ENCODE peak calls at places on chromosomes 6 and 20, in nine cellular contexts. E is upper lobe of right lung; Y is Panc1; F is bronchial epithelial cell; W is H9; N is CD4-positive, alpha-beta T cell; H is breast epithelium; G is astrocyte; R is cardiac muscle cell. C is an unnamed sample. For H3K27me3, the result is how much of the 10 kb centered on the place peaks cover.

GRCh38 chr6:152272486-152272885 is 364.7 kb downstream of the SYNE1 start:
- DNase-seq in N (no peak), G (peak), E (no peak), F (peak), H (no peak), Y (no peak), W (no peak), R (no peak), C (no peak)

GRCh38 chr6:33583591-33584155 is 3.6 kb upstream of the BAK1 start:
- DNase-seq in Y (no peak), E (no peak), G (no peak), R (no peak), F (no peak), W (peak), H (no peak), N (no peak), C (no peak)

GRCh38 chr20:47459344-47460073 is 42.2 kb upstream of the NCOA3 start:
- DNase-seq in W (no peak), N (no peak), Y (no peak), G (no peak), F (no peak), R (no peak), H (no peak), E (no peak), C (no peak)

GRCh38 chr6:16296061-16296670 is 57.8 kb downstream of the GMPR start:
- DNase-seq in N (no peak), E (no peak), G (no peak), Y (no peak), H (no peak), W (no peak), R (no peak), F (no peak), C (no peak)

GRCh38 chr6:3392059-3392458 is 64.8 kb downstream of the SLC22A23 start:
- DNase-seq in F (no peak), H (no peak), N (no peak), Y (no peak), W (no peak), R (no peak), E (no peak), G (no peak), C (no peak)

GRCh38 chr6:149134531-149134933 is 183.0 kb upstream of the TAB2 start:
- DNase-seq in G (peak), E (no peak), N (no peak), F (no peak), W (no peak), Y (no peak), R (peak), H (no peak), C (no peak)

GRCh38 chr20:17518339-17519052 is 12.7 kb downstream of the BFSP1 start:
- DNase-seq in G (no peak), N (no peak), W (peak), E (no peak), R (no peak), H (no peak), Y (no peak), F (no peak), C (no peak)

GRCh38 chr20:64077094-64077493 is 2.2 kb downstream of the RGS19 start:
- DNase-seq in Y (no peak), G (no peak), W (no peak), N (no peak), E (no peak), H (no peak), F (no peak), R (no peak), C (no peak)

GRCh38 chr6:16727996-16728395 is 33.3 kb downstream of the ATXN1 start:
- DNase-seq in F (no peak), R (peak), G (no peak), E (no peak), N (no peak), Y (no peak), H (no peak), W (no peak), C (no peak)

GRCh38 chr6:45928721-45929305 is 86.8 kb downstream of the CLIC5 start:
- DNase-seq in H (no peak), R (no peak), E (no peak), Y (no peak), W (no peak), N (no peak), G (no peak), F (no peak), C (no peak)
- H3K27me3 ChIP-seq in H (under half), R (under half), E (under half), Y (under half), W (under half), N (under half), G (under half), F (under half), C (under half)

GRCh38 chr20:58010186-58010585 is 218.3 kb downstream of the ANKRD60 start:
- DNase-seq in F (no peak), Y (no peak), E (no peak), N (no peak), R (no peak), H (peak), W (peak), G (no peak), C (no peak)
- H3K27me3 ChIP-seq in F (under half), Y (under half), E (under half), N (under half), R (under half), H (under half), W (under half), G (under half), C (under half)

GRCh38 chr6:95197590-95197989 is 379.7 kb upstream of the MANEA start:
- DNase-seq in F (no peak), W (no peak), Y (no peak), E (no peak), R (no peak), N (no peak), H (no peak), G (no peak), C (no peak)
- H3K27me3 ChIP-seq in F (under half), W (under half), Y (under half), E (under half), R (under half), N (under half), H (under half), G (under half), C (under half)

GRCh38 chr20:13221313-13221672 is 219 bp downstream of the ISM1 start:
- DNase-seq in E (no peak), W (no peak), Y (no peak), R (no peak), N (no peak), F (no peak), G (no peak), H (no peak), C (no peak)

GRCh38 chr20:13220194-13220856 is 749 bp upstream of the ISM1 start:
- DNase-seq in R (peak), H (peak), F (peak), E (peak), G (peak), N (peak), W (peak), Y (no peak), C (peak)

GRCh38 chr20:13220857-13221297 is at the start of gene ISM1:
- DNase-seq in W (peak), N (peak), E (peak), F (no peak), Y (no peak), R (peak), G (no peak), H (no peak), C (no peak)

GRCh38 chr20:13222319-13222716 is 1.2 kb downstream of the ISM1 start:
- DNase-seq in R (no peak), E (no peak), G (no peak), F (no peak), Y (no peak), W (no peak), N (no peak), H (no peak), C (no peak)

GRCh38 chr20:13221673-13222318 is 722 bp downstream of the ISM1 start:
- DNase-seq in E (peak), F (peak), R (peak), N (peak), G (peak), H (no peak), Y (no peak), W (peak), C (peak)
- H3K27me3 ChIP-seq in E (under half), F (under half), R (half or more), N (under half), G (half or more), H (under half), Y (under half), W (under half), C (under half)

GRCh38 chr6:167500961-167501360 is 176.1 kb downstream of the TTLL2 start:
- DNase-seq in Y (no peak), W (no peak), H (no peak), F (no peak), G (no peak), R (no peak), N (no peak), E (no peak), C (no peak)

GRCh38 chr6:167501831-167502385 is 177.0 kb downstream of the TTLL2 start:
- DNase-seq in E (no peak), R (peak), F (peak), G (no peak), H (no peak), N (no peak), Y (peak), W (peak), C (no peak)

GRCh38 chr6:167504412-167504961 is 179.6 kb downstream of the TTLL2 start:
- DNase-seq in Y (no peak), E (no peak), G (no peak), F (no peak), H (no peak), N (no peak), W (no peak), R (no peak), C (no peak)

GRCh38 chr6:167505199-167505598 is 180.3 kb downstream of the TTLL2 start:
- DNase-seq in N (no peak), F (no peak), R (peak), E (no peak), W (no peak), G (no peak), H (no peak), Y (no peak), C (no peak)

DNA sequence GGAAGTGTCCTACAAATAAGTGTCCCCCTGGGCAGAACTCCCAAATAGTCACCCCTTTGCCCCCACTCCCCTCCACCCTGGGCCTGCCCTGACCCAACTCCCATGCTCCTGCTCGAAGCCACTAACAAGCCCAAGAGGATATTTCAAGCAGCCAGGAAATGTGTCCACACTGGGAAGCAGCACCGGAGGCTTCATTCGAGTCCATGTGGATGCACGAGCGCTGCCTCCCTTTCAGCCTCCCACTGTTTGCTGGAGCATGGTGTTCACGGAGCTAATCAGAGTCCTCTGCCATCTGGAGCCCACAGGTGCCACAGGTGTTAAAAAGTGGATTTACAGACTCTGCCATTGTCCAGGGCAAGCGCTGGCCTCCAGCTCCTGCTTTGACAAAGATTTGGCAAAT is 177.6 kb downstream of the TTLL2 start:
- DNase-seq in G (no peak), E (no peak), Y (no peak), R (no peak), W (no peak), H (no peak), F (no peak), N (no peak), C (no peak)
- H3K27me3 ChIP-seq in G (under half), E (under half), Y (under half), R (under half), W (under half), H (under half), F (under half), N (under half), C (under half)

DNA sequence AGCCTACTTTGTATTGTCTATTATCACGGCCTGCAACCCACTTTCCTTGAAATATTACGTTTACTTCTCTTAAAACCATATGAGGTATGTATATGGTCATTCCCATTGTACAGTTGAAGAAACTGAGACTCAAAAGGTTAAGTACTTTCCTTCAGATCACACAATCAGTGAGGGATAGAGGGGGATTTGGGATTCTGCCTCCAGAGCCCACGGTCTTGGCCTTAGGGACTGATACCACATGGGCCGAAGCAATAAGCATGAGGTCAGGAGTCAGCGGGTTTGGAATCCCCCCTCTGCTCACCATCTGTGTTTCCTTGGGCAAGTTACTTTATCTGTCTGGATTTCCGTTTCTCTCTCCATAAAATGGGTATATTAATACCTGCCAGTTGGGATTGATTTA is 19.4 kb upstream of the EPB41L1 start:
- DNase-seq in F (no peak), W (no peak), R (no peak), E (no peak), H (no peak), Y (no peak), N (no peak), G (no peak), C (no peak)
- H3K27me3 ChIP-seq in F (under half), W (under half), R (under half), E (under half), H (under half), Y (under half), N (under half), G (under half), C (under half)

C was measured in foreskin keratinocyte.